ENCODE peak calls at places on chromosomes 5 and 9, in five cellular contexts. S is mammary epithelial cell, D is endothelial cell, X is mucosa of descending colon, T is neural crest cell. Q is an unnamed sample.

GRCh38 chr5:142981886-142982820 is 212.0 kb downstream of the ARHGAP26 start:
- DNase-seq in S (peak), D (no peak), X (peak), T (no peak), Q (peak)

GRCh38 chr9:37942616-37943328 is 38.8 kb upstream of the SLC25A51 start:
- DNase-seq in S (peak), D (no peak), X (no peak), T (no peak), Q (peak)

GRCh38 chr5:149130121-149130931 is 11.0 kb upstream of the ABLIM3 start:
- DNase-seq in S (peak), D (no peak), X (no peak), T (no peak), Q (peak)

GRCh38 chr9:86944974-86945867 is 2.1 kb downstream of the GAS1 start:
- DNase-seq in S (peak), D (peak), X (no peak), T (peak), Q (peak)

GRCh38 chr9:119289740-119290139 is 79.5 kb downstream of the BRINP1 start:
- DNase-seq in S (peak), D (peak), X (peak), T (peak), Q (peak)

GRCh38 chr5:61298066-61298465 is 34.0 kb upstream of the ZSWIM6 start:
- DNase-seq in S (no peak), D (no peak), X (no peak), T (no peak), Q (no peak)

GRCh38 chr5:148769941-148770340 is 56.5 kb upstream of the ADRB2 start:
- DNase-seq in S (peak), D (no peak), X (no peak), T (no peak), Q (no peak)

GRCh38 chr5:16492398-16493175 is 27.0 kb upstream of the ZNF622 start:
- DNase-seq in S (peak), D (no peak), X (peak), T (no peak), Q (peak)

GRCh38 chr5:67187318-67187717 is 9.3 kb downstream of the CD180 start:
- DNase-seq in S (no peak), D (no peak), X (no peak), T (no peak), Q (no peak)

GRCh38 chr9:120389867-120390266 is 190.1 kb downstream of the CDK5RAP2 start:
- DNase-seq in S (no peak), D (no peak), X (no peak), T (no peak), Q (no peak)

GRCh38 chr9:133703571-133704399 is 34.4 kb downstream of the SARDH start:
- DNase-seq in S (no peak), D (no peak), X (no peak), T (no peak), Q (no peak)

GRCh38 chr5:59164041-59164830 is 581.4 kb downstream of the RAB3C start:
- DNase-seq in S (no peak), D (no peak), X (no peak), T (no peak), Q (no peak)

GRCh38 chr9:118976160-118976559 is 393.1 kb downstream of the BRINP1 start:
- DNase-seq in S (no peak), D (no peak), X (no peak), T (no peak), Q (no peak)

GRCh38 chr9:83182071-83182470 is 119.1 kb upstream of the RASEF start:
- DNase-seq in S (no peak), D (no peak), X (no peak), T (no peak), Q (no peak)

GRCh38 chr9:70829591-70830265 is 291.7 kb downstream of the TRPM3 start:
- DNase-seq in S (no peak), D (no peak), X (no peak), T (no peak), Q (no peak)

GRCh38 chr9:134146774-134147493 is 11.1 kb downstream of the WDR5 start:
- DNase-seq in S (peak), D (no peak), X (no peak), T (no peak), Q (peak)

GRCh38 chr5:5885782-5886181 is 463.3 kb downstream of the ICE1 start:
- DNase-seq in S (no peak), D (no peak), X (no peak), T (no peak), Q (no peak)

GRCh38 chr5:128536861-128537305 is 1.2 kb downstream of the FBN2 start:
- DNase-seq in S (no peak), D (peak), X (no peak), T (no peak), Q (no peak)

GRCh38 chr5:15799014-15799413 is 299.0 kb downstream of the FBXL7 start:
- DNase-seq in S (no peak), D (no peak), X (no peak), T (no peak), Q (no peak)

GRCh38 chr5:179181988-179182387 is 121.8 kb downstream of the ZNF354C start:
- DNase-seq in S (no peak), D (no peak), X (no peak), T (no peak), Q (no peak)

GRCh38 chr9:20884985-20885593 is 146.4 kb downstream of the HACD4 start:
- DNase-seq in S (peak), D (peak), X (peak), T (peak), Q (peak)

GRCh38 chr5:36264202-36264760 is 22.6 kb upstream of the NADK2 start:
- DNase-seq in S (no peak), D (no peak), X (no peak), T (no peak), Q (no peak)

GRCh38 chr9:104992696-104993095 is 64.7 kb upstream of the ABCA1 start:
- DNase-seq in S (no peak), D (no peak), X (no peak), T (no peak), Q (no peak)

GRCh38 chr5:122097391-122097790 is 19.3 kb upstream of the LOX start:
- DNase-seq in S (no peak), D (no peak), X (no peak), T (no peak), Q (no peak)

GRCh38 chr5:83657807-83658206 is 62.8 kb downstream of the HAPLN1 start:
- DNase-seq in S (no peak), D (no peak), X (no peak), T (no peak), Q (no peak)

GRCh38 chr9:127884976-127885490 is 7.6 kb upstream of the AK1 start:
- DNase-seq in S (no peak), D (no peak), X (no peak), T (no peak), Q (no peak)

GRCh38 chr9:127885508-127886281 is 8.2 kb upstream of the AK1 start:
- DNase-seq in S (no peak), D (no peak), X (no peak), T (no peak), Q (no peak)

GRCh38 chr9:127890053-127890452 is 9.3 kb downstream of the ST6GALNAC6 start:
- DNase-seq in S (no peak), D (no peak), X (no peak), T (no peak), Q (no peak)

GRCh38 chr9:127886401-127886972 is 9.0 kb upstream of the AK1 start:
- DNase-seq in S (no peak), D (no peak), X (no peak), T (no peak), Q (no peak)

DNA sequence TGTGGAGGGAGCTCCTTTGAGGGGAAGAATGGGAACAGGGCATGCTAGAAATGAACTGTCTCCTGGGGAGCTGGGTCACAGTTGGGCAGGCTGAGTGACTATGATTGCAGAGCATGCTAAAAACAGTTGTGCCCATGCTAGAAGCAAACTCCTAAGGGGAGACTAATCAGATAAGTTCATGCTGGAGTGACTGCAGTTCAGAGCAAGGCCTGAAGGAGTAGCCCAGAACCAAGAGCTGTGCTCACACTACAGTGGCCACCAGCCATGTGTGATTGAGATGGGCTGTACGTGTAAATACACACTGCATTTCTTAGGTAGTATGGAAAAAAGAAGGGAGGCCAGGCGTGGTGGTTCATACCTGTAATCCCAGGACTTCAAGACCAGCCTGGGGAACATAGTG is 10.3 kb upstream of the AK1 start:
- DNase-seq in S (no peak), D (peak), X (no peak), T (no peak), Q (no peak)
- TF ChIP-seq CTCF in S (peak), D (peak), X (no peak), T (peak), Q (no peak)

DNA sequence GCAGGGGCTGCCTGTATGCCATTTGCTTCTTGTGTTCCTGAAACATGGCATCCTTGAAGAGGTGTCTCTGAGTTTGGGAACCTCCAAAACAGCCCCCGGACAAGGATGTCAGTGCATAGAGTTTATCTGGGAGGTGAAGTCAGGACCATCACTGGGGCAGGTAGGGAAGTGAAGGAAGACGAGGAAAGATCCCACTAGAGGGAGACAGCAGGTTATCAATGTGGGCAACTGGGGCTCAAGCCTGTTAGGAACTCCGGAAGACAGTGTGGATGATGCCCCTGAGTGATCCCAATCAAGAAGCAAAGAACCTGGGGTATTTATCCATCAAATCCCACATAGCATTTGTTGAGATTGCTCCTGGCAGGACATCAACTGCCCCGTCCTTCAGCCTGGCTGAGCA is 233.1 kb downstream of the AGTPBP1 start:
- DNase-seq in S (no peak), D (no peak), X (no peak), T (no peak), Q (peak)
- TF ChIP-seq CTCF in S (peak), D (no peak), X (no peak), T (no peak), Q (no peak)

GRCh38 chr5:129767927-129768380 is 20.1 kb downstream of the MINAR2 start:
- DNase-seq in S (peak), D (peak), X (peak), T (peak), Q (peak)
- TF ChIP-seq CTCF in S (peak), D (peak), X (peak), T (peak), Q (peak)

GRCh38 chr5:151156732-151157402 is 712 bp downstream of the ANXA6 start:
- DNase-seq in S (no peak), D (peak), X (peak), T (peak), Q (no peak)

GRCh38 chr5:151157426-151158286 is at the start of gene ANXA6:
- DNase-seq in S (peak), D (peak), X (peak), T (peak), Q (peak)

GRCh38 chr5:151158287-151158661 is 695 bp upstream of the ANXA6 start:
- DNase-seq in S (no peak), D (no peak), X (no peak), T (no peak), Q (no peak)

GRCh38 chr5:151155149-151155776 is 2.3 kb downstream of the ANXA6 start:
- DNase-seq in S (no peak), D (no peak), X (peak), T (no peak), Q (no peak)

DNA sequence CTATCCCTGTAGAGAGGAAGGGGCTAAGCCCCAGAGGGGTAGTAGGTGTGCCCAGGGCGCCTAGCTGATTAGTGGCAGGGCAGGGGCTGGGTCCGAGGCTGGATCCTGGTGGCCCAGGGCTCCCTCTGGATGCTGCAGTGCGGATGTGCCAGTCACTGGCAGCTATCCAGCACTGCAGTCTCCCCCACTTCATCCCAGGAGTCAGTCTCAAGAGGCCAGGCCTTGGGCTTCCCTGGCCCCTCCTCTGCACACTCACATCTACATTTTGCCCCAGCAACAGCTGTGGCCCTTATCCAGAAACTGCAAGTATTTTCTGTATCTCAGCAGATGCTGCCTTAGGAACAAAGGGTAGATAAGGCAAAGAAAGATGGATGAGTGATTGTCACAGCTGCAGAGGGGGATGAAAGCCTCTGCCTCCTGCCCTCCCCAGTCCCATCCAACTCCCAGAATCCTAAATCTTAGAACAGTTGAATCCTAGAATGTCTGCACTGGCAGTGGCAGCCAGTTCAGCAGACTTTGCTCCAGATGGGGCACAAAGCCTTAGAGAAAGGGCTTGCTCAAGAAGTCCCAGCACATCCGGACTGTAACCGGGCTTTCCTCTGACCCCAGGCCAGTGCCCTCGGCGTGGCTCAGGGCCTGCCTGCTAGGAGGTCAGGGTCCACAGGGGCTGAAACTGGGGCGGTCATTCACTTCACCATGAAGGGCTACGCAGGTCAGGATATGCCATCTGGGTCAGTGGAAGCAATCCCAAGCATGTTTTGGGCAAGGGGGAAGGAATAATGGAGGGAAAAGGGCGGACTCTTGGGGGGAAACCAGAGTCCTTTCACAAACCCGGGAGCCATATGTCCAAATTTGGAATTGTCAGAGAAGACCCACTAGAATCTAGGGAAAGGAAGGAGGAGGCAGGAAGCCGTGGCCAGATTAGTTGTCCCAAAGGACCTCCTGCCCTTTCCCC is 1.5 kb downstream of the ANXA6 start:
- DNase-seq in S (no peak), D (peak), X (no peak), T (peak), Q (no peak)
- TF ChIP-seq CTCF in S (no peak), D (no peak), X (no peak), T (no peak), Q (no peak)

DNA sequence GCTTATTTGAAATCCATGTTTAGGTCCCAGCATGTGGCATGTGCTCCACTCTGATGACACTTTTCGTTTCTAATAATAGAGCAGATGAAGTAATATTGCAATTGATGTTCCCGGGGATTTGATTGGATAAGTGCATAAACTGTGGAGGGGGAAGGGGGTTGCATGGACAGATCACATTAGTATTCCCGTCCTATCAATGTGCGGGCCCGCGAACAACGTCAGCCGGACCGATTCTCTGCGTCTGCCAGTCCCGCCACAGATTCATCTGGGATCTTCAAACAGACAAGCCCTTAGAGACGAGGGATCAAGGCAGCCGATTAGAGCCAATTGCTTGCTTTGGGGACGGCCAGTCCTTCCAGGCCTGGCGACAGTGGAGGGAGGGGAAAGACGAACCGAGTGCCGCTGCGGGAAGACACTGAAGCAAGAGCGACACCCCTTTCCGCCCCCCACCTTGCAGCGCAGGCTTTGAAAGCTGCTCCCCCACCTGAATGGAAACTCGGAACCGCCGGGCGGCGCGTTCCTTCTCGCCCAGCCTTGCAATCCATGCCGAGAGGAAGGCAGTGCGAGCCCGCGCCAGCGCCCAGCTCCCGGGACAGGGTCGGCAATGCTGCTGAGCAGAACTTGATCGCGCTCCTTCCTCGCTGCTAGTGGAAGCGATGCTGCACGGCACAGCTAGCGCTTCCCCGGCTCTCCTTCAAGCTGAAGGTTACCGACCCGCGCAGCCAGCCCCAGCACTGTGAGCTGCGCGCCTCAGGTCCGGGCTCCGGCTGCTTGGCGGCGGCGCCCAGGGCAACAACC is at the start of gene RGS7BP:
- DNase-seq in S (peak), D (peak), X (peak), T (peak), Q (no peak)
- TF ChIP-seq CTCF in S (no peak), D (no peak), X (no peak), T (no peak), Q (no peak)

GRCh38 chr9:130426883-130427282 is 17.9 kb upstream of the ASS1 start:
- DNase-seq in S (peak), D (no peak), X (peak), T (no peak), Q (peak)
- TF ChIP-seq CTCF in S (no peak), D (no peak), X (no peak), T (no peak), Q (no peak)

GRCh38 chr5:169547508-169547907 is 36.1 kb upstream of the SPDL1 start:
- DNase-seq in S (no peak), D (no peak), X (no peak), T (no peak), Q (no peak)

GRCh38 chr5:169550227-169550626 is 33.3 kb upstream of the SPDL1 start:
- DNase-seq in S (no peak), D (no peak), X (no peak), T (no peak), Q (no peak)

GRCh38 chr5:169549453-169549852 is 34.1 kb upstream of the SPDL1 start:
- DNase-seq in S (no peak), D (no peak), X (no peak), T (no peak), Q (no peak)

GRCh38 chr5:169546346-169546745 is 37.2 kb upstream of the SPDL1 start:
- DNase-seq in S (no peak), D (no peak), X (no peak), T (no peak), Q (no peak)

GRCh38 chr5:169548315-169548714 is 35.3 kb upstream of the SPDL1 start:
- DNase-seq in S (peak), D (no peak), X (no peak), T (no peak), Q (peak)
- TF ChIP-seq CTCF in S (peak), D (peak), X (no peak), T (peak), Q (peak)

GRCh38 chr5:176416123-176416924 is at the start of gene CLTB:
- DNase-seq in S (peak), D (peak), X (peak), T (peak), Q (peak)
- TF ChIP-seq CTCF in S (peak), D (peak), X (peak), T (peak), Q (peak)

DNA sequence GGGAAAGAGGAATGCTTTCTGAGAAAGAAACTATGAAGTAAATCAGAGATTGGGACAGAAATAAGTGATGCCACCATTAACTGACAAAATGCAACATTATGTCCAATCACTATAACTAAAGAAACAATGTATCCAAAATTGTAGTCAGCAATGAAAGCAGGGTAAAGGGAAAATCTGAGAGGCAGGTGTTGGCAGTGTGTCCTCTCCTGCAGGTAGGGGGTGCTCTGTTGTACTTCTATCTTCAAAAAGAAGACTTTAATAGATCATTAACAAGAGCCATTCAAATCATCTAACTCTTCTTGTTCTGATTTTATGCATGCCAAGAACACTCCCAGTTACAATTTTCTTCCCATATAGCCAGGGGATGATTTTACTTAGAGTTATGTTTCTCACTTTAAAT is 1275.7 kb downstream of the PTPRD start:
- DNase-seq in S (no peak), D (no peak), X (no peak), T (no peak), Q (no peak)
- TF ChIP-seq CTCF in S (no peak), D (no peak), X (no peak), T (no peak), Q (no peak)

GRCh38 chr5:14242447-14242846 is 99.3 kb downstream of the TRIO start:
- DNase-seq in S (no peak), D (no peak), X (no peak), T (no peak), Q (no peak)
- TF ChIP-seq CTCF in S (no peak), D (no peak), X (no peak), T (no peak), Q (no peak)

Q was measured in MCF 10A.